ENCODE peak calls at places on chromosomes 4 and X, in five cellular contexts. S is A549, Y is K562, B is HCT116, E is HepG2. H is an unnamed sample.

GRCh38 chr4:186557061-186557460 is 1.7 kb upstream of the MTNR1A start:
- DNase-seq in S (no peak), Y (no peak), B (no peak), E (no peak), H (no peak)

GRCh38 chrX:11998944-11999343 is 139.3 kb upstream of the FRMPD4 start:
- DNase-seq in S (peak), Y (no peak), B (no peak), E (no peak), H (no peak)

GRCh38 chr4:73859614-73860088 is 6.6 kb downstream of the PF4V1 start:
- DNase-seq in S (no peak), Y (no peak), B (no peak), E (no peak), H (no peak)

GRCh38 chrX:70479970-70480659 is 35.5 kb downstream of the DLG3 start:
- DNase-seq in S (peak), Y (no peak), B (no peak), E (no peak), H (no peak)

GRCh38 chrX:15343075-15343476 is 7.8 kb upstream of the PIGA start:
- DNase-seq in S (peak), Y (no peak), B (no peak), E (no peak), H (no peak)

GRCh38 chrX:41558531-41558930 is 111.4 kb downstream of the NYX start:
- DNase-seq in S (peak), Y (peak), B (no peak), E (no peak), H (peak)

GRCh38 chr4:108001540-108001939 is 11.9 kb downstream of the HADH start:
- DNase-seq in S (no peak), Y (no peak), B (no peak), E (no peak), H (no peak)

GRCh38 chr4:159015862-159016261 is 87.0 kb upstream of the RAPGEF2 start:
- DNase-seq in S (no peak), Y (no peak), B (no peak), E (no peak), H (no peak)

GRCh38 chr4:103887191-103887590 is 167.4 kb upstream of the TACR3 start:
- DNase-seq in S (no peak), Y (no peak), B (no peak), E (no peak), H (no peak)

GRCh38 chr4:5750052-5750950 is 39.3 kb downstream of the EVC start:
- DNase-seq in S (no peak), Y (no peak), B (no peak), E (no peak), H (no peak)

GRCh38 chrX:48520976-48521352 is 644 bp upstream of the EBP start:
- DNase-seq in S (no peak), Y (peak), B (no peak), E (no peak), H (peak)

GRCh38 chr4:14790487-14790886 is 211.8 kb upstream of the CPEB2 start:
- DNase-seq in S (no peak), Y (no peak), B (no peak), E (no peak), H (no peak)

GRCh38 chr4:7539659-7540058 is 104.9 kb upstream of the PSAPL1 start:
- DNase-seq in S (peak), Y (peak), B (peak), E (peak), H (peak)

GRCh38 chr4:166687828-166688227 is 546.5 kb downstream of the SPOCK3 start:
- DNase-seq in S (no peak), Y (no peak), B (no peak), E (no peak), H (no peak)

GRCh38 chr4:108029731-108030130 is 40.0 kb downstream of the HADH start:
- DNase-seq in S (no peak), Y (no peak), B (no peak), E (no peak), H (no peak)

GRCh38 chrX:141960573-141960972 is 56.9 kb downstream of the MAGEC1 start:
- DNase-seq in S (no peak), Y (no peak), B (no peak), E (no peak), H (no peak)

GRCh38 chr4:100041646-100042045 is 91.6 kb upstream of the H2AZ1 start:
- DNase-seq in S (no peak), Y (no peak), B (no peak), E (no peak), H (no peak)

GRCh38 chr4:103008875-103009729 is 10.4 kb downstream of the SLC9B1 start:
- DNase-seq in S (peak), Y (peak), B (peak), E (peak), H (peak)

GRCh38 chrX:87516716-87517115 is 886 bp upstream of the KLHL4 start:
- DNase-seq in S (peak), Y (no peak), B (no peak), E (no peak), H (no peak)

GRCh38 chrX:87517571-87518141 is at the start of gene KLHL4:
- DNase-seq in S (peak), Y (peak), B (no peak), E (no peak), H (peak)

GRCh38 chrX:87518504-87518903 is 902 bp downstream of the KLHL4 start:
- DNase-seq in S (no peak), Y (no peak), B (no peak), E (no peak), H (no peak)
- H3K4me3 ChIP-seq in S (peak), Y (no peak), B (no peak), E (no peak), H (no peak)

GRCh38 chr4:164383187-164384181 is 370.4 kb upstream of the SMIM31 start:
- DNase-seq in S (peak), Y (no peak), B (no peak), E (no peak), H (no peak)
- TF ChIP-seq CTCF in S (no peak), Y (no peak), B (no peak), E (no peak), H (no peak)

DNA sequence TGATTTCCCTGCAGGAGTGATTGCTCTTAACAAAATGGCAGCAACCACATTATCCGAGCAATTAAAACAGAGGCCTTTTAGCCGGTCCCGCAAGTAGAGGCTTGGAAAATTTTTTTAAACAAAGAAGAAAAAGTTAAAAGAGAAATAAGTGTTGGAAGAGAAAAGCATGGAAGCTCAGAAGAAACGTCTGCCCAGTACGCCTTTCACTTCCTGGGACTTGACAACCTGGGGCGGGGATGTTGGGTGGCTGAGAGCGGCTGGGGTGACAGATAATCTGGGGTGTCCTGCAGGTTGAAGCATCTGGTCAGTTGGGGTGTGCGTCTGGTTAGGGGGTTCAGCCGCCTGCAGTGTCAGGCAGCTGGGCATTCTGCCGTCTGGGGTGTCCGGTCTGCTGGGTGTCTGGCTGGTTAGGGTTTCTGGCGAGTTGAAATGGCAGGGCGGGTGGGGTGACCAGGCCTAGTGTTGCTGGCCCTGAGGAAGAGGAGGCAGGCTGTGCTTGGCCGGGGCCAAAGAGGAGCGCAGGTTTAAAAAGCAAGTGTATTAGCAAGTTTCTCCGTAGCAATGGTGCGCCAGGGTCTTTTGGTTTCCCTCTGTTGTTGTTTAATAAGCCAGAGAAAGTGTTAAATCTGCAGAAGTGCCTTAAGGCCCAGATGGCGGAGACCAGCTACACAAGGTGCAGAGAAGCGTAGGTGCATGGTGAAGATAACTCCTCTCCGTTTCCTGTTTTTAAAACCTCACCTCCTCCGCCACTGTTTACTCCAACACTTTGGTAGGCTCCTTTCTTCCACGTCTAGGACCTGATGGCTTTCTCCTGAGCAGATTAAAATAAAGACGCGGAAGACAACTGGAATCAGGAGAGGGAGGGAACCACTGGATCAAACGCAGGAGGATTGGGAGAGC is 5.6 kb downstream of the HAND2 start:
- DNase-seq in S (no peak), Y (no peak), B (no peak), E (no peak), H (no peak)
- TF ChIP-seq MAX in S (no peak), Y (no peak), B (no peak), E (no peak), H (no peak)

GRCh38 chr4:133147922-133148689 is 988 bp upstream of the PCDH10 start:
- DNase-seq in S (peak), Y (no peak), B (no peak), E (no peak), H (no peak)
- H3K4me3 ChIP-seq in S (peak), Y (no peak), B (no peak), E (no peak), H (no peak)

GRCh38 chrX:2594491-2594890 is 93.7 kb upstream of the DHRSX start:
- DNase-seq in S (no peak), Y (no peak), B (no peak), E (no peak), H (no peak)

GRCh38 chrX:2596856-2597255 is 94.2 kb upstream of the CD99 start:
- DNase-seq in S (no peak), Y (no peak), B (no peak), E (no peak), H (no peak)

GRCh38 chrX:2595258-2595657 is 94.5 kb upstream of the DHRSX start:
- DNase-seq in S (no peak), Y (no peak), B (no peak), E (no peak), H (no peak)

GRCh38 chrX:2592279-2592678 is 91.5 kb upstream of the DHRSX start:
- DNase-seq in S (no peak), Y (no peak), B (no peak), E (no peak), H (no peak)

DNA sequence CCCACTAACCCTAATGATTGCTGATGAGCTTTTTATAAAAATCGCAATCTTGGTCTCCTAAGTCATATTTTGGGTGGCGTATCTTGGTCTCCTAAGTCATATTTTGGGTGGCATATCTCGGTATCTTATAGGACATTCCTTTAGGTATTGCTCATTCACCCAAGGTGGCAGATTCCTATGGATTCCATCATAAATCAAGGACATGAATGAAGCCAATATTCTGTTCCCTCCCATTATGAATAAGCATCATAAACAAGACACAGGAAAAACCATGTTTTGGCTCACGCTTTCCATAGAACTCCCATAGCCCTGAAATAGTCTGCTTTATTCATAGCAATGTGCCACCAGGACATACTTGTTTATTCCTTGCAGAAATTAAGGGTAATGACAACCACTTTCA is 95.0 kb upstream of the CD99 start:
- DNase-seq in S (no peak), Y (no peak), B (no peak), E (no peak), H (no peak)
- TF ChIP-seq CTCF in S (no peak), Y (no peak), B (no peak), E (no peak), H (no peak)

GRCh38 chrX:153782324-153782723 is 1.5 kb downstream of the SRPK3 start:
- DNase-seq in S (no peak), Y (no peak), B (no peak), E (no peak), H (peak)
- TF ChIP-seq MAX in S (no peak), Y (no peak), B (no peak), E (no peak), H (no peak)

GRCh38 chr4:165209796-165210195 is 2.4 kb downstream of the KLHL2 start:
- DNase-seq in S (no peak), Y (no peak), B (no peak), E (no peak), H (no peak)
- H3K4me3 ChIP-seq in S (no peak), Y (no peak), B (no peak), E (no peak), H (no peak)

GRCh38 chrX:119942173-119942819 is 1.3 kb downstream of the NKAP start:
- DNase-seq in S (no peak), Y (no peak), B (no peak), E (no peak), H (peak)

GRCh38 chrX:119945481-119945880 is 1.9 kb upstream of the NKAP start:
- DNase-seq in S (no peak), Y (no peak), B (no peak), E (no peak), H (no peak)

GRCh38 chrX:119941336-119941735 is 2.2 kb downstream of the NKAP start:
- DNase-seq in S (no peak), Y (no peak), B (no peak), E (no peak), H (no peak)

GRCh38 chrX:119942831-119943184 is 743 bp downstream of the NKAP start:
- DNase-seq in S (peak), Y (peak), B (no peak), E (peak), H (no peak)

GRCh38 chrX:119943185-119943988 is at the start of gene NKAP:
- DNase-seq in S (peak), Y (peak), B (peak), E (peak), H (peak)
- TF ChIP-seq CTCF in S (peak), Y (peak), B (no peak), E (peak), H (peak)

GRCh38 chr4:19844436-19844835 is 407.3 kb upstream of the SLIT2 start:
- DNase-seq in S (no peak), Y (no peak), B (no peak), E (no peak), H (no peak)
- TF ChIP-seq MAX in S (no peak), Y (no peak), B (no peak), E (no peak), H (no peak)

DNA sequence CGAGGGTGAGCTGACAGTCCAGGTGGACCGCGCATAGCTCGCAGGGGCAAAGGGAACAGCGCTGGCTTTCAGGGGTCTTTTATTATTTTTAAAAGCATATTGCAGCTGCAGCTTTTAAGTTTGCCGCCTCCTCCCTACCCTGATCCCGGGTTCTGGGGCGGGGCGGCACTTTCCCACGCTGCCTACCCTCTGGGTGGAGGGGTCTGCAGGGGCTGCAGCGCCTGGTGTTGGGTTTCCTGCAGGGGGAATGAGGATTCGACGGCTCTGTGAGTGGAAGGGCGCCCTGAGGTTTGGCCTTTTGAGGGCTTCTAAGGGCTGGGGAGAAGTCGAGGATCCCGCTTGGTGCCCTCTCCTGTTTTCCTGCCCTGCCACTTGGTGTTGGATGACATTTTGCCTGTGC is 80.7 kb upstream of the SCML1 start:
- DNase-seq in S (no peak), Y (no peak), B (no peak), E (no peak), H (no peak)
- H3K4me3 ChIP-seq in S (no peak), Y (no peak), B (no peak), E (no peak), H (no peak)

H was measured in NB4.